ENCODE peak calls at places on chromosomes 3 and 15, in nine cellular contexts. F is cardiac muscle cell, S is lower lobe of right lung, A is ovary, H is fibroblast of lung, Y is mesendoderm, R is Peyer's patch, G is NT2/D1, E is tibial nerve. P is an unnamed sample.

GRCh38 chr3:14374444-14374883 is 27.9 kb upstream of the SLC6A6 start:
- DNase-seq in S (peak; percentile 57), A (no peak), E (no peak), H (no peak), R (no peak), G (no peak), Y (peak; percentile 82), F (peak; percentile 73), P (no peak)

GRCh38 chr3:28476194-28476593 is 127.6 kb upstream of the AZI2 start:
- DNase-seq in S (no peak), H (peak; percentile 57), A (no peak), G (peak; percentile 16), Y (peak; percentile 62), R (no peak), E (no peak), F (peak; percentile 57), P (no peak)

GRCh38 chr3:66477846-66478245 is 23.0 kb downstream of the LRIG1 start:
- DNase-seq in S (no peak), Y (no peak), R (no peak), G (no peak), E (no peak), F (no peak), H (no peak), A (no peak), P (no peak)

GRCh38 chr3:66037330-66037985 is 1.3 kb downstream of the MAGI1 start:
- DNase-seq in A (peak; percentile 53), E (no peak), F (peak; percentile 65), G (peak; percentile 58), S (peak; percentile 71), Y (peak; percentile 93), R (no peak), H (peak; percentile 70), P (peak; percentile 62)

GRCh38 chr15:60423540-60423939 is 25.8 kb upstream of the ANXA2 start:
- DNase-seq in A (no peak), S (no peak), E (no peak), G (peak; percentile 60), F (peak; percentile 75), R (no peak), H (peak; percentile 94), Y (peak; percentile 93), P (no peak)

GRCh38 chr3:50258979-50259378 is 10.0 kb upstream of the SEMA3B start:
- DNase-seq in G (no peak), Y (no peak), A (peak; percentile 50), E (no peak), H (no peak), R (no peak), F (no peak), S (no peak), P (no peak)

GRCh38 chr3:130935761-130936160 is 41.9 kb downstream of the ATP2C1 start:
- DNase-seq in Y (no peak), H (peak; percentile 83), R (no peak), A (no peak), S (no peak), F (no peak), G (no peak), E (no peak), P (no peak)

GRCh38 chr15:69244798-69245197 is 53.9 kb upstream of the PAQR5 start:
- DNase-seq in R (no peak), S (no peak), Y (no peak), F (no peak), H (peak; percentile 9), A (no peak), E (no peak), G (no peak), P (no peak)

DNA sequence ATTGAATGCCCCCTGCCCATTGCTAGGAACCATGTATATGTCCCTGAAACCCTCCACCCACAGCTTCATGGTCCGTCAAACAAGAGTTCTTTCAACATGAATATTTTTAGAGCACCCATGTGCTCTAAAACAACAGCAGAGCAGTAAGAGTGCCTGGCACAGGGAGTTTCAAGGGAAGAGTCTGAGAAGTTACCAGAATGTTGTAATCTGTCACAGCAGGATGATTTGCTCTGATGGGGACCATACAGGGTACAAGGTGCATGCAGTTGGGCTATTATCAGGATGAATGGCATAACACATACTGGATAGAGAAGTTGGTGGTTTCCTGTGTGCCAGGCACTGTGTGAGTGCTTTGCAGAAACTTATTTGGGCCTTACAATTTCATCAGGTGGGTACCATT is 27.8 kb upstream of the FLNB start:
- DNase-seq in R (no peak), Y (no peak), H (no peak), S (no peak), A (no peak), F (no peak), E (no peak), G (no peak), P (no peak)
- H3K4me1 ChIP-seq in R (peaks cover 41% of the 10 kb centered on the region), Y (peaks cover 5% of the 10 kb centered on the region), H (peaks cover 19% of the 10 kb centered on the region), S (peaks cover 37% of the 10 kb centered on the region), A (no peaks in the 10 kb centered on the region), F (no peaks in the 10 kb centered on the region), E (peaks cover 23% of the 10 kb centered on the region), G (peaks cover 5% of the 10 kb centered on the region), P (peaks cover 56% of the 10 kb centered on the region)

DNA sequence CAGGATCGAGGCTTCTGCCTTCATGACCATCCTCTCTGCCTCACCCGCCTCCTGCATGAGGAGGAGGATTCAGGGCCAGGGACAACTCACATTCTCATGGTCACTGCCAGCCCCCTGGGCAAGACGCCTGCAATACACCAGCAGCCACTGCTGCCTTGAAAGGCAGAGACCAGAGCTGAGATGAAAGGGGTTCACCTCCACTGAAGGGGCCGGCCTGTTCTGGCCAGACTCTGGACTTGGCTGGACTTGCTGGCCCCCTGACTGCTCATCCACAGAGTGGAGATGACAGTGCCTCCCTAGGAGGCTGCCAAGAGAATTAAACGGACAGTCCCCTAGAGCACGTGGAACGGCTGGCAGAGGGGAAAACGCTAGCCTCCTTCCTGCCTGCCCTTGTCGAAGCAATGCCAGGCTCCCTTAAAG is 35.2 kb downstream of the MGLL start:
- DNase-seq in G (no peak), E (no peak), H (no peak), A (no peak), R (no peak), Y (no peak), F (no peak), S (no peak), P (peak; percentile 59)
- H3K4me3 ChIP-seq in G (no peak overlapping the region), E (no peak overlapping the region), H (no peak overlapping the region), A (no peak overlapping the region), R (no peak overlapping the region), Y (no peak overlapping the region), F (no peak overlapping the region), S (no peak overlapping the region), P (no peak overlapping the region)

GRCh38 chr15:92166751-92167412 is 226.8 kb upstream of the ST8SIA2 start:
- DNase-seq in A (no peak), S (no peak), E (no peak), R (no peak), F (peak; percentile 58), G (no peak), Y (no peak), H (no peak), P (peak; percentile 24)
- H3K4me1 ChIP-seq in A (no peaks in the 10 kb centered on the region), S (no peaks in the 10 kb centered on the region), E (no peaks in the 10 kb centered on the region), R (no peaks in the 10 kb centered on the region), F (peaks cover 30% of the 10 kb centered on the region), G (peaks cover 2% of the 10 kb centered on the region), Y (peaks cover 6% of the 10 kb centered on the region), H (no peaks in the 10 kb centered on the region), P (peaks cover 11% of the 10 kb centered on the region)

GRCh38 chr3:69385723-69386483 is at the start of gene FRMD4B:
- DNase-seq in H (peak; percentile 24), F (peak; percentile 68), A (peak; percentile 45), R (peak; percentile 18), G (no peak), E (no peak), Y (peak; percentile 49), S (peak; percentile 93), P (peak; percentile 65)
- H3K4me3 ChIP-seq in H (peak within 1 kb of the TSS; percentile 44), F (peak within 1 kb of the TSS; percentile 26), A (peak within 1 kb of the TSS; percentile 30), R (peak within 1 kb of the TSS; percentile 23), G (peak within 1 kb of the TSS; percentile 77), E (peak within 1 kb of the TSS; percentile 56), Y (no peak within 1 kb of the TSS), S (peak within 1 kb of the TSS; percentile 66), P (no peak within 1 kb of the TSS)

DNA sequence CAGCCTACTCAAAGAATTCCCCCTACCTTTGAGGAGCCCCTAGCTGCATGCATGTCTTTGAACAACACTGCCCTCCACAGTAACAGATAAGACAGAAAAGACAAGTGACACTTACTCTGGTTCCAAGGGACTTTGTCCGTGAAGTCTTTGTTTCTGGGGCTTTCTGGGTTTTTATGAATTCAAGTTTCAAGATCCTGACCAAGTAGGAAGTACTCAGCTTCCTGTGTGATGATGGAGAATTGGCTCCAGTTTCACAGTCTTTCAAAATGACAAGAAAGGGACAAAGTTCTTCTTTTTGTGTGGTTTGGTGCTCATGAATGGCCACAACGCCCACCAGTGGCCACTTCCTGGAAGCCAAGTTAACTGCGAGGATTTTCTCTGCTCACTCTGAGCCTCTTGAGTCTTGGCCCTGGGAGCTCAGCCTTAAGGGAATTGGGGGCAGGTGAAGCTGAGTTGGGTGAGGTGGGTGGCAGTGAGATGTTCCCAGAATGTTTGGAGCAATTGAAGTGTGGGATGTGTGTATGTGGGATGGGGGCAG is at the start of gene CCR1:
- DNase-seq in F (peak; percentile 32), G (peak; percentile 30), H (peak; percentile 11), A (no peak), E (peak; percentile 56), R (peak; percentile 77), Y (peak; percentile 80), S (peak; percentile 85), P (peak; percentile 52)
- H3K4me1 ChIP-seq in F (peaks cover 5% of the 10 kb centered on the region), G (no peaks in the 10 kb centered on the region), H (no peaks in the 10 kb centered on the region), A (no peaks in the 10 kb centered on the region), E (peaks cover 18% of the 10 kb centered on the region), R (no peaks in the 10 kb centered on the region), Y (no peaks in the 10 kb centered on the region), S (peaks cover 30% of the 10 kb centered on the region), P (no peaks in the 10 kb centered on the region)

P was measured in mucosa of descending colon.